ENCODE peak calls at places on chromosomes 7 and 10, in four cellular contexts. Z, B, I and S are unnamed samples.

GRCh38 chr10:78831457-78831856 is 237.3 kb upstream of the ZMIZ1 start:
- DNase-seq in Z (no peak), B (no peak), I (no peak), S (no peak)

GRCh38 chr10:123491692-123492415 is 174.3 kb upstream of the GPR26 start:
- DNase-seq in Z (no peak), B (no peak), I (no peak), S (no peak)

GRCh38 chr7:29341156-29341555 is 146.6 kb downstream of the CHN2 start:
- DNase-seq in Z (no peak), B (no peak), I (no peak), S (no peak)

GRCh38 chr10:1120146-1120695 is 64.0 kb downstream of the WDR37 start:
- DNase-seq in Z (no peak), B (no peak), I (no peak), S (no peak)

GRCh38 chr10:71399946-71400345 is 3.2 kb downstream of the CDH23 start:
- DNase-seq in Z (no peak), B (peak; percentile 19), I (no peak), S (no peak)

GRCh38 chr7:12212051-12212485 is 974 bp downstream of the TMEM106B start:
- DNase-seq in Z (no peak), B (no peak), I (no peak), S (no peak)

GRCh38 chr7:103637080-103637479 is 191.1 kb upstream of the SLC26A5 start:
- DNase-seq in Z (no peak), B (no peak), I (no peak), S (no peak)

GRCh38 chr7:74226633-74227032 is 16.8 kb downstream of the LAT2 start:
- DNase-seq in Z (no peak), B (no peak), I (no peak), S (no peak)

GRCh38 chr10:120736377-120736776 is 114.8 kb upstream of the WDR11 start:
- DNase-seq in Z (no peak), B (no peak), I (no peak), S (no peak)

GRCh38 chr10:116451956-116452720 is 24.5 kb downstream of the PNLIPRP3 start:
- DNase-seq in Z (no peak), B (no peak), I (no peak), S (no peak)

GRCh38 chr7:95404316-95404715 is 8.1 kb upstream of the PON3 start:
- DNase-seq in Z (no peak), B (no peak), I (no peak), S (no peak)

GRCh38 chr10:35674843-35675242 is 32.7 kb upstream of the FZD8 start:
- DNase-seq in Z (no peak), B (no peak), I (no peak), S (no peak)

GRCh38 chr7:144769352-144769751 is 66.5 kb downstream of the TPK1 start:
- DNase-seq in Z (no peak), B (no peak), I (no peak), S (no peak)

GRCh38 chr7:81066797-81067196 is 147.9 kb upstream of the SEMA3C start:
- DNase-seq in Z (no peak), B (no peak), I (no peak), S (no peak)

GRCh38 chr7:116265881-116266280 is 55.5 kb downstream of the TES start:
- DNase-seq in Z (no peak), B (no peak), I (no peak), S (no peak)

GRCh38 chr7:101911011-101911799 is 93.8 kb downstream of the CUX1 start:
- DNase-seq in Z (no peak), B (no peak), I (no peak), S (no peak)

GRCh38 chr10:114436941-114437340 is 32.6 kb upstream of the AFAP1L2 start:
- DNase-seq in Z (no peak), B (no peak), I (no peak), S (no peak)

GRCh38 chr7:117173001-117173400 is 149.9 kb downstream of the WNT2 start:
- DNase-seq in Z (no peak), B (no peak), I (no peak), S (no peak)

GRCh38 chr10:76403876-76404275 is 972.5 kb downstream of the LRMDA start:
- DNase-seq in Z (no peak), B (no peak), I (no peak), S (no peak)

GRCh38 chr10:28220811-28221210 is 82.1 kb downstream of the MPP7 start:
- DNase-seq in Z (no peak), B (no peak), I (no peak), S (no peak)

GRCh38 chr10:16481052-16481728 is 40.5 kb downstream of the C1QL3 start:
- DNase-seq in Z (no peak), B (no peak), I (no peak), S (no peak)

GRCh38 chr7:116173051-116174028 is 37.0 kb upstream of the TES start:
- DNase-seq in Z (no peak), B (no peak), I (peak; percentile 36), S (no peak)

GRCh38 chr10:10797467-10797866 is 220.2 kb upstream of the CELF2 start:
- DNase-seq in Z (no peak), B (no peak), I (no peak), S (no peak)

GRCh38 chr10:23314835-23315239 is 29.8 kb downstream of the C10orf67 start:
- DNase-seq in Z (peak; percentile 24), B (no peak), I (peak; percentile 66), S (no peak)

GRCh38 chr10:56359837-56360236 is 1.2 kb downstream of the ZWINT start:
- DNase-seq in Z (no peak), B (no peak), I (no peak), S (no peak)

GRCh38 chr7:490461-491291 is 29.0 kb downstream of the PDGFA start:
- DNase-seq in Z (no peak), B (no peak), I (no peak), S (no peak)

GRCh38 chr7:129825554-129826267 is 127.0 kb downstream of the UBE2H start:
- DNase-seq in Z (peak; percentile 83), B (peak; percentile 74), I (peak; percentile 86), S (peak; percentile 65)

GRCh38 chr7:155980841-155981240 is 168.6 kb upstream of the SHH start:
- DNase-seq in Z (no peak), B (peak; percentile 14), I (no peak), S (no peak)

GRCh38 chr10:31758495-31758894 is 170.1 kb downstream of the ARHGAP12 start:
- DNase-seq in Z (no peak), B (no peak), I (no peak), S (no peak)

GRCh38 chr10:132866601-132867381 is 75.6 kb downstream of the CFAP46 start:
- DNase-seq in Z (no peak), B (peak; percentile 22), I (no peak), S (no peak)

GRCh38 chr7:300546-301290 is 10.7 kb downstream of the FOXL3 start:
- DNase-seq in Z (no peak), B (no peak), I (no peak), S (no peak)

GRCh38 chr10:77267703-77268630 is 369.6 kb downstream of the KCNMA1 start:
- DNase-seq in Z (no peak), B (no peak), I (no peak), S (no peak)

GRCh38 chr7:3141326-3141725 is 97.7 kb upstream of the CARD11 start:
- DNase-seq in Z (no peak), B (no peak), I (no peak), S (no peak)